ENCODE peak calls at places on chromosomes 5 and 9, in four cellular contexts. V is Peyer's patch, Q is H1, M is HCT116. G is an unnamed sample.

GRCh38 chr9:6194934-6195333 is 20.7 kb upstream of the IL33 start:
- DNase-seq in V (no peak), Q (no peak), M (no peak), G (no peak)

GRCh38 chr9:37412431-37413151 is 9.9 kb upstream of the GRHPR start:
- DNase-seq in V (no peak), Q (no peak), M (no peak), G (no peak)

GRCh38 chr9:88502552-88503034 is 32.4 kb upstream of the NXNL2 start:
- DNase-seq in V (no peak), Q (no peak), M (no peak), G (no peak)

GRCh38 chr9:110641350-110641749 is 27.2 kb upstream of the MUSK start:
- DNase-seq in V (no peak), Q (no peak), M (no peak), G (no peak)

GRCh38 chr5:111975133-111975532 is 218.1 kb upstream of the NREP start:
- DNase-seq in V (no peak), Q (no peak), M (no peak), G (no peak)

GRCh38 chr9:136323420-136323819 is 3.9 kb upstream of the GPSM1 start:
- DNase-seq in V (no peak), Q (no peak), M (no peak), G (no peak)

GRCh38 chr5:170617519-170618218 is 113.8 kb downstream of the KCNIP1 start:
- DNase-seq in V (no peak), Q (no peak), M (no peak), G (no peak)

GRCh38 chr9:105127863-105128220 is 116.6 kb upstream of the SLC44A1 start:
- DNase-seq in V (no peak), Q (no peak), M (no peak), G (no peak)

GRCh38 chr9:120571443-120572257 is 8.3 kb downstream of the CDK5RAP2 start:
- DNase-seq in V (no peak), Q (no peak), M (no peak), G (no peak)

GRCh38 chr5:145589063-145589462 is 246.1 kb downstream of the PRELID2 start:
- DNase-seq in V (no peak), Q (no peak), M (no peak), G (no peak)

GRCh38 chr9:72271617-72272478 is 93.2 kb downstream of the ZFAND5 start:
- DNase-seq in V (no peak), Q (peak; percentile 67), M (peak; percentile 47), G (peak; percentile 92)

GRCh38 chr9:115498338-115498737 is 380.4 kb upstream of the TNC start:
- DNase-seq in V (no peak), Q (no peak), M (no peak), G (no peak)

GRCh38 chr9:110728058-110728457 is 59.5 kb downstream of the MUSK start:
- DNase-seq in V (no peak), Q (no peak), M (no peak), G (no peak)

GRCh38 chr5:137932800-137933199 is 43.5 kb downstream of the PKD2L2 start:
- DNase-seq in V (no peak), Q (no peak), M (no peak), G (no peak)

GRCh38 chr9:114385412-114386181 is 2.2 kb downstream of the AKNA start:
- DNase-seq in V (peak; percentile 66), Q (no peak), M (peak; percentile 35), G (no peak)

GRCh38 chr5:109416882-109417281 is 7.1 kb upstream of the PJA2 start:
- DNase-seq in V (no peak), Q (no peak), M (no peak), G (no peak)

GRCh38 chr5:147559725-147560124 is 49.9 kb upstream of the DPYSL3 start:
- DNase-seq in V (no peak), Q (no peak), M (no peak), G (no peak)

GRCh38 chr5:124888050-124888506 is 141.6 kb upstream of the ZNF608 start:
- DNase-seq in V (no peak), Q (no peak), M (no peak), G (no peak)

GRCh38 chr9:79975471-79976316 is 403.9 kb downstream of the TLE4 start:
- DNase-seq in V (no peak), Q (no peak), M (no peak), G (no peak)

GRCh38 chr9:107827304-107827703 is 337.7 kb upstream of the KLF4 start:
- DNase-seq in V (no peak), Q (no peak), M (no peak), G (no peak)

GRCh38 chr5:177128551-177128976 is 5.0 kb upstream of the NSD1 start:
- DNase-seq in V (peak; percentile 42), Q (no peak), M (no peak), G (no peak)

GRCh38 chr9:113875917-113876805 is at the start of gene ZNF618:
- DNase-seq in V (peak; percentile 53), Q (peak; percentile 67), M (no peak), G (no peak)

GRCh38 chr9:137916540-137916939 is 39.0 kb downstream of the CACNA1B start:
- DNase-seq in V (no peak), Q (no peak), M (no peak), G (no peak)

GRCh38 chr9:88476491-88477271 is 58.3 kb upstream of the NXNL2 start:
- DNase-seq in V (no peak), Q (no peak), M (no peak), G (no peak)

GRCh38 chr5:39266442-39266841 is 47.1 kb upstream of the FYB1 start:
- DNase-seq in V (no peak), Q (no peak), M (no peak), G (no peak)

GRCh38 chr5:32182463-32183081 is 8.5 kb upstream of the GOLPH3 start:
- DNase-seq in V (no peak), Q (no peak), M (no peak), G (no peak)

GRCh38 chr9:14278291-14278721 is 35.6 kb downstream of the NFIB start:
- DNase-seq in V (no peak), Q (no peak), M (no peak), G (no peak)

GRCh38 chr5:135526924-135527323 is 8.8 kb downstream of the NEUROG1 start:
- DNase-seq in V (no peak), Q (no peak), M (no peak), G (no peak)

GRCh38 chr5:38888023-38888422 is 42.2 kb downstream of the OSMR start:
- DNase-seq in V (no peak), Q (no peak), M (no peak), G (no peak)

GRCh38 chr9:113151696-113152630 is 1.2 kb downstream of the SLC31A2 start:
- DNase-seq in V (peak; percentile 63), Q (no peak), M (no peak), G (no peak)

GRCh38 chr5:166561759-166562158 is 1729.7 kb upstream of the WWC1 start:
- DNase-seq in V (no peak), Q (no peak), M (no peak), G (no peak)

GRCh38 chr9:109913461-109913810 is 133.4 kb downstream of the PALM2AKAP2 start:
- DNase-seq in V (no peak), Q (no peak), M (no peak), G (no peak)

GRCh38 chr5:156411-157072 is 34.8 kb upstream of the LRRC14B start:
- DNase-seq in V (no peak), Q (peak; percentile 41), M (no peak), G (no peak)

GRCh38 chr9:132006657-132007370 is 72.9 kb downstream of the MED27 start:
- DNase-seq in V (no peak), Q (no peak), M (no peak), G (no peak)

GRCh38 chr5:145811834-145812625 is 23.1 kb downstream of the PRELID2 start:
- DNase-seq in V (no peak), Q (no peak), M (no peak), G (peak; percentile 29)

GRCh38 chr9:110769667-110770066 is 101.1 kb downstream of the MUSK start:
- DNase-seq in V (no peak), Q (no peak), M (no peak), G (no peak)

GRCh38 chr9:109493648-109494047 is 4.5 kb downstream of the PTPN3 start:
- DNase-seq in V (no peak), Q (no peak), M (no peak), G (no peak)

GRCh38 chr5:134994560-134995156 is 27.0 kb downstream of the CATSPER3 start:
- DNase-seq in V (no peak), Q (no peak), M (no peak), G (no peak)

GRCh38 chr5:176803027-176803942 is 7.1 kb upstream of the UNC5A start:
- DNase-seq in V (no peak), Q (no peak), M (no peak), G (no peak)

GRCh38 chr9:130858734-130859705 is 24.0 kb downstream of the ABL1 start:
- DNase-seq in V (no peak), Q (no peak), M (no peak), G (no peak)

GRCh38 chr9:130862747-130863146 is 27.7 kb downstream of the ABL1 start:
- DNase-seq in V (no peak), Q (no peak), M (no peak), G (no peak)

GRCh38 chr9:130861372-130862180 is 26.5 kb downstream of the ABL1 start:
- DNase-seq in V (no peak), Q (no peak), M (no peak), G (no peak)

GRCh38 chr9:130862217-130862616 is 27.2 kb downstream of the ABL1 start:
- DNase-seq in V (no peak), Q (no peak), M (no peak), G (no peak)

GRCh38 chr9:130860458-130861316 is 25.6 kb downstream of the ABL1 start:
- DNase-seq in V (peak; percentile 68), Q (no peak), M (peak; percentile 26), G (peak; percentile 97)
- TF ChIP-seq POLR2A in V (no peak), Q (no peak), M (no peak), G (no peak)

GRCh38 chr5:132259061-132259851 is 1.8 kb downstream of the PDLIM4 start:
- DNase-seq in V (peak; percentile 51), Q (peak; percentile 49), M (no peak), G (no peak)
- TF ChIP-seq POLR2A in V (no peak), Q (no peak), M (no peak), G (peak; percentile 48)

GRCh38 chr9:129460323-129461261 is 160.3 kb downstream of the C9orf50 start:
- DNase-seq in V (peak; percentile 94), Q (peak; percentile 83), M (peak; percentile 90), G (peak; percentile 99)
- TF ChIP-seq POLR2A in V (peak; percentile 83), Q (no peak), M (no peak), G (peak; percentile 27)

GRCh38 chr9:127937383-127938297 is at the start of gene DPM2:
- DNase-seq in V (peak; percentile 89), Q (peak; percentile 83), M (peak; percentile 61), G (peak; percentile 95)
- TF ChIP-seq POLR2A in V (peak; percentile 59), Q (no peak), M (peak; percentile 35), G (peak; percentile 27)

DNA sequence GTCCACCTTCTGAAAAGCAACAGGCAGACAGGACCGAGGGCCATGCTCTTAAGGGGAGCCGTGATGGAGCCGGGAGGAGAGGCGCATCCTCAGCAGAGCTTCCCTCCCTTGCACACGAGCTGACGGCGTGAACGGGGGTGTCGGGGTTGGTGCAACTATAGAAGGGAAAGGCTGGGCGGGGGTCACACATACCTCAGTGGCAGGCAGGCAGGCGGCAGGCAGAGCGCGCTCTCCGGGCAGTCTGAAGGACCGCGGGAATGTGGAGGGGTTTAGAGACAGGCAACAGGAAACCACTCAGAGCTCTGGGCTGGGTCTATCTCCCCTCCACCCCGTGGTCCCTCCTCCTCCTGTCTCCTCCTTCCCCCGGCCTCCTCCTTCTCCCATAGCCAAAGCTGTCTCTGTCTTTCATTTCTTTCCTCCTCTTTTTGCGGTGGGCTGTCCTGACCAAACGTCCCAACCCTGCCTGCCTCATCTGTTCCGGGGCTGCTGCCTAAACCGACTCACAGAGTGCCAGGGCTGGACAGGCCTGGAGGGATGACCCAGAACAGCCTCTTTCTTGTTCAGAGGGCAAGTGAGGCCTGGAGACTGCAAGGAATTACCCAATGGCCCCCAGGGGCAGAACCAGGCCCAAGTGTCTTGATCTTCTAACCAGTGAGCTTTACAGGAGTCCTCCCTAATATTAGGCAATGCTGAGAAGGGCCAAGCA is at the start of gene SPARC:
- DNase-seq in V (peak; percentile 60), Q (peak; percentile 77), M (no peak), G (peak; percentile 96)
- TF ChIP-seq POLR2A in V (peak; percentile 52), Q (peak; percentile 27), M (no peak), G (peak; percentile 66)

G was measured in esophagus muscularis mucosa.